ENCODE peak calls at places on chromosomes 12 and 14, in seven cellular contexts. T is neural crest cell, V is AML-193, H is AG09309, Y is left lobe of liver, G is astrocyte of the cerebellum, U is NCI-H1092 treated with DMSO at 0.1 percent for 48 hours. B is an unnamed sample.
A peak's percentile ranks its signal among the peaks of the same experiment; 100 is the strongest.

GRCh38 chr12:59079029-59079428 is 158.7 kb upstream of the LRIG3 start:
- DNase-seq in T (no peak), V (no peak), H (no peak), Y (no peak), G (no peak), U (no peak), B (no peak)

GRCh38 chr12:76879710-76880025 is 849 bp upstream of the CSRP2 start:
- DNase-seq in T (no peak), V (no peak), H (no peak), Y (no peak), G (no peak), U (no peak), B (no peak)

GRCh38 chr12:68102163-68102562 is 57.4 kb downstream of the IFNG start:
- DNase-seq in T (no peak), V (no peak), H (no peak), Y (no peak), G (no peak), U (no peak), B (no peak)

GRCh38 chr12:110743571-110744093 is 941 bp upstream of the PPP1CC start:
- DNase-seq in T (peak; percentile 10), V (no peak), H (no peak), Y (peak; percentile 77), G (no peak), U (no peak), B (no peak)

GRCh38 chr12:74619886-74620285 is 82.3 kb downstream of the ATXN7L3B start:
- DNase-seq in T (no peak), V (no peak), H (no peak), Y (no peak), G (no peak), U (no peak), B (no peak)

GRCh38 chr12:18919826-18920511 is 182.1 kb downstream of the CAPZA3 start:
- DNase-seq in T (no peak), V (no peak), H (no peak), Y (no peak), G (no peak), U (no peak), B (no peak)

GRCh38 chr14:64220466-64220865 is 73.7 kb downstream of the ESR2 start:
- DNase-seq in T (no peak), V (no peak), H (no peak), Y (peak; percentile 42), G (no peak), U (no peak), B (no peak)

GRCh38 chr12:100382327-100382726 is 25.5 kb downstream of the SLC17A8 start:
- DNase-seq in T (no peak), V (no peak), H (peak; percentile 4), Y (no peak), G (no peak), U (no peak), B (no peak)

GRCh38 chr12:115866909-115867525 is 410.5 kb downstream of the MED13L start:
- DNase-seq in T (no peak), V (no peak), H (no peak), Y (no peak), G (no peak), U (no peak), B (no peak)

GRCh38 chr12:44431647-44432352 is 444.3 kb downstream of the NELL2 start:
- DNase-seq in T (no peak), V (no peak), H (no peak), Y (no peak), G (no peak), U (no peak), B (no peak)

GRCh38 chr12:53115891-53116675 is 12.8 kb downstream of the SOAT2 start:
- DNase-seq in T (no peak), V (no peak), H (no peak), Y (no peak), G (no peak), U (no peak), B (no peak)

GRCh38 chr12:47838286-47838931 is 18.7 kb upstream of the HDAC7 start:
- DNase-seq in T (peak; percentile 45), V (peak; percentile 25), H (no peak), Y (no peak), G (no peak), U (peak; percentile 16), B (no peak)

GRCh38 chr12:54475542-54475941 is 2.1 kb upstream of the GTSF1 start:
- DNase-seq in T (no peak), V (peak; percentile 54), H (no peak), Y (no peak), G (no peak), U (no peak), B (no peak)

GRCh38 chr14:60758875-60759274 is 24.3 kb downstream of the MNAT1 start:
- DNase-seq in T (no peak), V (no peak), H (no peak), Y (no peak), G (no peak), U (no peak), B (no peak)

GRCh38 chr12:1881936-1882335 is 36.5 kb downstream of the CACNA2D4 start:
- DNase-seq in T (no peak), V (no peak), H (no peak), Y (no peak), G (no peak), U (no peak), B (no peak)

GRCh38 chr12:93571360-93571853 is 1.1 kb upstream of the SOCS2 start:
- DNase-seq in T (peak; percentile 84), V (no peak), H (no peak), Y (peak; percentile 63), G (no peak), U (peak; percentile 49), B (no peak)

GRCh38 chr14:80213602-80214001 is 2.3 kb upstream of the DIO2 start:
- DNase-seq in T (no peak), V (peak; percentile 54), H (peak; percentile 67), Y (no peak), G (no peak), U (no peak), B (no peak)

GRCh38 chr12:131428086-131428685 is 282.7 kb upstream of the SFSWAP start:
- DNase-seq in T (no peak), V (no peak), H (no peak), Y (no peak), G (no peak), U (no peak), B (no peak)

GRCh38 chr12:68405292-68405900 is 73.2 kb upstream of the MDM1 start:
- DNase-seq in T (no peak), V (peak; percentile 53), H (no peak), Y (no peak), G (no peak), U (no peak), B (no peak)

GRCh38 chr12:56150563-56150962 is 1.8 kb upstream of the MYL6B start:
- DNase-seq in T (no peak), V (peak; percentile 27), H (no peak), Y (no peak), G (peak; percentile 35), U (no peak), B (no peak)

GRCh38 chr12:53828598-53828997 is 76.8 kb upstream of the CISTR start:
- DNase-seq in T (no peak), V (no peak), H (no peak), Y (no peak), G (no peak), U (no peak), B (no peak)

GRCh38 chr12:56634242-56634836 is 4.2 kb upstream of the BAZ2A start:
- DNase-seq in T (no peak), V (no peak), H (no peak), Y (peak; percentile 70), G (no peak), U (no peak), B (no peak)

GRCh38 chr12:117685115-117685926 is 283.5 kb downstream of the KSR2 start:
- DNase-seq in T (no peak), V (no peak), H (peak; percentile 62), Y (no peak), G (peak; percentile 59), U (no peak), B (peak; percentile 74)

GRCh38 chr12:120862664-120863063 is 41.5 kb downstream of the SPPL3 start:
- DNase-seq in T (no peak), V (no peak), H (no peak), Y (no peak), G (no peak), U (no peak), B (no peak)

GRCh38 chr12:10331642-10332239 is 24.1 kb downstream of the KLRD1 start:
- DNase-seq in T (no peak), V (peak; percentile 61), H (peak; percentile 31), Y (no peak), G (peak; percentile 50), U (peak; percentile 72), B (peak; percentile 32)

GRCh38 chr14:20799955-20800544 is 2.6 kb downstream of the RNASE1 start:
- DNase-seq in T (peak; percentile 25), V (peak; percentile 89), H (no peak), Y (no peak), G (no peak), U (no peak), B (no peak)